ENCODE peak calls at places on chromosomes 2 and 18, in four cellular contexts. N, U, Q and M are unnamed samples.
A peak's percentile ranks its signal among the peaks of the same experiment; 100 is the strongest.

GRCh38 chr2:16650287-16651249 is 15.1 kb downstream of the CYRIA start:
- DNase-seq in U (no peak), Q (peak; percentile 53), N (peak; percentile 21), M (no peak)

GRCh38 chr2:224392545-224392944 is 9.4 kb downstream of the FAM124B start:
- DNase-seq in Q (no peak), N (no peak), U (no peak), M (no peak)

GRCh38 chr2:206289391-206289790 is 14.9 kb downstream of the ZDBF2 start:
- DNase-seq in U (no peak), N (no peak), Q (no peak), M (no peak)

GRCh38 chr2:235000426-235001236 is 48.8 kb downstream of the SH3BP4 start:
- DNase-seq in N (peak; percentile 62), U (no peak), Q (no peak), M (no peak)

GRCh38 chr2:201698588-201699226 is at the start of gene MPP4:
- DNase-seq in Q (no peak), U (no peak), N (no peak), M (no peak)

GRCh38 chr2:12762337-12762736 is 45.6 kb downstream of the TRIB2 start:
- DNase-seq in U (no peak), Q (no peak), N (no peak), M (no peak)

GRCh38 chr2:9311488-9311887 is 104.9 kb downstream of the ASAP2 start:
- DNase-seq in Q (no peak), N (no peak), U (peak; percentile 82), M (no peak)

GRCh38 chr2:234679151-234679765 is 182.4 kb upstream of the ARL4C start:
- DNase-seq in Q (no peak), U (peak; percentile 56), N (no peak), M (no peak)

GRCh38 chr18:53991805-53992204 is 232.7 kb downstream of the MBD2 start:
- DNase-seq in U (no peak), Q (no peak), N (no peak), M (no peak)

GRCh38 chr2:148935791-148936190 is 60.8 kb downstream of the KIF5C start:
- DNase-seq in Q (no peak), N (no peak), U (no peak), M (no peak)